ENCODE peak calls at places on chromosome 4, in six cellular contexts. One of them, this sample, is unnamed. For H3K4me1, the result is how much of the 10 kb centered on the place peaks cover.

GRCh38 chr4:673349-674091 is 556 bp downstream of the ATP5ME start:
- DNase-seq in HepG2: peak
- DNase-seq in right atrium auricular region: no peak
- DNase-seq in PC-3: no peak
- DNase-seq in sigmoid colon: no peak
- DNase-seq in OCI-LY7: peak
- DNase-seq in this sample: no peak

GRCh38 chr4:1364748-1365147 is 17.7 kb downstream of the UVSSA start:
- DNase-seq in OCI-LY7: no peak
- DNase-seq in PC-3: no peak
- DNase-seq in right atrium auricular region: no peak
- DNase-seq in HepG2: no peak
- DNase-seq in sigmoid colon: no peak
- DNase-seq in this sample: no peak

GRCh38 chr4:173758132-173758531 is 228.1 kb upstream of the HAND2 start:
- DNase-seq in right atrium auricular region: no peak
- DNase-seq in OCI-LY7: no peak
- DNase-seq in HepG2: no peak
- DNase-seq in PC-3: no peak
- DNase-seq in sigmoid colon: no peak
- DNase-seq in this sample: no peak

GRCh38 chr4:42018451-42018850 is 28.1 kb downstream of the SLC30A9 start:
- DNase-seq in PC-3: no peak
- DNase-seq in right atrium auricular region: no peak
- DNase-seq in HepG2: no peak
- DNase-seq in sigmoid colon: no peak
- DNase-seq in OCI-LY7: no peak
- DNase-seq in this sample: no peak

GRCh38 chr4:144572660-144573059 is 73.3 kb upstream of the HHIP start:
- DNase-seq in OCI-LY7: no peak
- DNase-seq in right atrium auricular region: no peak
- DNase-seq in sigmoid colon: no peak
- DNase-seq in HepG2: peak
- DNase-seq in PC-3: no peak
- DNase-seq in this sample: no peak

GRCh38 chr4:2830632-2831610 is 12.7 kb upstream of the ADD1 start:
- DNase-seq in sigmoid colon: peak
- DNase-seq in PC-3: no peak
- DNase-seq in OCI-LY7: no peak
- DNase-seq in right atrium auricular region: no peak
- DNase-seq in HepG2: no peak
- DNase-seq in this sample: no peak

GRCh38 chr4:177558995-177559394 is 116.8 kb upstream of the AGA start:
- DNase-seq in sigmoid colon: no peak
- DNase-seq in PC-3: no peak
- DNase-seq in right atrium auricular region: no peak
- DNase-seq in OCI-LY7: no peak
- DNase-seq in HepG2: no peak
- DNase-seq in this sample: no peak

GRCh38 chr4:96455045-96455720 is 615.3 kb downstream of the PDHA2 start:
- DNase-seq in right atrium auricular region: no peak
- DNase-seq in OCI-LY7: no peak
- DNase-seq in sigmoid colon: no peak
- DNase-seq in HepG2: no peak
- DNase-seq in PC-3: no peak
- DNase-seq in this sample: no peak

GRCh38 chr4:140693577-140693976 is 62.6 kb downstream of the TBC1D9 start:
- DNase-seq in HepG2: no peak
- DNase-seq in PC-3: no peak
- DNase-seq in right atrium auricular region: no peak
- DNase-seq in sigmoid colon: no peak
- DNase-seq in OCI-LY7: no peak
- DNase-seq in this sample: no peak

GRCh38 chr4:84470204-84470785 is 28.8 kb downstream of the NKX6-1 start:
- DNase-seq in sigmoid colon: no peak
- DNase-seq in HepG2: peak
- DNase-seq in OCI-LY7: peak
- DNase-seq in right atrium auricular region: no peak
- DNase-seq in PC-3: no peak
- DNase-seq in this sample: no peak
- TF ChIP-seq CTCF in sigmoid colon: no peak
- TF ChIP-seq CTCF in HepG2: peak
- TF ChIP-seq CTCF in OCI-LY7: peak
- TF ChIP-seq CTCF in right atrium auricular region: no peak
- TF ChIP-seq CTCF in PC-3: peak
- TF ChIP-seq CTCF in this sample: no peak

GRCh38 chr4:10094841-10095240 is 21.8 kb downstream of the WDR1 start:
- DNase-seq in sigmoid colon: no peak
- DNase-seq in OCI-LY7: no peak
- DNase-seq in right atrium auricular region: no peak
- DNase-seq in PC-3: no peak
- DNase-seq in HepG2: no peak
- DNase-seq in this sample: no peak

GRCh38 chr4:10095296-10095991 is 21.2 kb downstream of the WDR1 start:
- DNase-seq in OCI-LY7: no peak
- DNase-seq in HepG2: no peak
- DNase-seq in right atrium auricular region: no peak
- DNase-seq in PC-3: peak
- DNase-seq in sigmoid colon: no peak
- DNase-seq in this sample: no peak

GRCh38 chr4:10096976-10097330 is 19.6 kb downstream of the WDR1 start:
- DNase-seq in HepG2: no peak
- DNase-seq in OCI-LY7: no peak
- DNase-seq in sigmoid colon: no peak
- DNase-seq in right atrium auricular region: no peak
- DNase-seq in PC-3: no peak
- DNase-seq in this sample: no peak

GRCh38 chr4:10097906-10098769 is 18.5 kb downstream of the WDR1 start:
- DNase-seq in OCI-LY7: no peak
- DNase-seq in sigmoid colon: no peak
- DNase-seq in HepG2: no peak
- DNase-seq in PC-3: no peak
- DNase-seq in right atrium auricular region: no peak
- DNase-seq in this sample: no peak

DNA sequence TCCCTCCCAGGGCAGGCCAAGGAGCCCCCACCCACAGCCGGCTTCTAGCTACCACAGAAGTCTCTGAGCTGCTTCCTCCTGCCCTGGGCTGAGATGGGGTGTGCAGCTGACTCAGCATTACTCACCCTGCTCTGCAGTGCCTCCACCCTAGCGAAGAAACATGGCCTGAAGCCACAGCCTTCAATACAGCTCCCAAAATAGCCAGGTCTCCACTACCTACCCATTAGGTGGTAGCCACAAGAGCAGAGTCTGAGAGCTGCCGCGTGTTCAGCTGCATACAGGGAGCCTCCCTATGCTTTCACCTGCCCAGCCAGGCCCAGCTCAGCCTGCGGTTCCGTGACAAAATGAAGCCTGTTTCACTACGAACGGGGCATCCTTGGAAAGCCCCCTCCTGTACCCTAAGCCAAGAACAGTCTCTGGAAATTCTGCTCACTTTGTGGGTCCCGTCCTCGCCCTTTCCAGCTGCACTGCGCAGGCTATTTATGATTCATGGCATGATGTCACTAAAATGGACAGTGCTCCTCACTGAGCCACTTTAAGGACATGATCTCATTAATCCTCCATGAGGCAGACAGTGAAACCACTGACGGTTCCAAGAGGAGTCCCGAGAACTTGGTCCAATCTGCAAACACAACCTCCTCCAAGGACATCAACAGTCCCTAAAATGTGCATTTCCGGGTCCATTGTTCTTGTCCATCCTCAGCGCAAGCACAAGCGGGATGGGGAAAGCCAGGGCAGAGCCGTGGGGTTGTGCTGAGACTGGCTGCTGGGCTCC is 20.2 kb downstream of the WDR1 start:
- DNase-seq in OCI-LY7: no peak
- DNase-seq in PC-3: peak
- DNase-seq in HepG2: no peak
- DNase-seq in sigmoid colon: peak
- DNase-seq in right atrium auricular region: peak
- DNase-seq in this sample: peak
- H3K4me1 ChIP-seq in OCI-LY7: under half
- H3K4me1 ChIP-seq in PC-3: under half
- H3K4me1 ChIP-seq in HepG2: under half
- H3K4me1 ChIP-seq in sigmoid colon: half or more
- H3K4me1 ChIP-seq in right atrium auricular region: half or more
- H3K4me1 ChIP-seq in this sample: half or more

GRCh38 chr4:28686618-28687017 is 1826.0 kb downstream of the STIM2 start:
- DNase-seq in HepG2: peak
- DNase-seq in PC-3: peak
- DNase-seq in OCI-LY7: peak
- DNase-seq in sigmoid colon: no peak
- DNase-seq in right atrium auricular region: no peak
- DNase-seq in this sample: no peak
- TF ChIP-seq CTCF in HepG2: peak
- TF ChIP-seq CTCF in PC-3: peak
- TF ChIP-seq CTCF in OCI-LY7: peak
- TF ChIP-seq CTCF in sigmoid colon: no peak
- TF ChIP-seq CTCF in right atrium auricular region: no peak
- TF ChIP-seq CTCF in this sample: no peak

DNA sequence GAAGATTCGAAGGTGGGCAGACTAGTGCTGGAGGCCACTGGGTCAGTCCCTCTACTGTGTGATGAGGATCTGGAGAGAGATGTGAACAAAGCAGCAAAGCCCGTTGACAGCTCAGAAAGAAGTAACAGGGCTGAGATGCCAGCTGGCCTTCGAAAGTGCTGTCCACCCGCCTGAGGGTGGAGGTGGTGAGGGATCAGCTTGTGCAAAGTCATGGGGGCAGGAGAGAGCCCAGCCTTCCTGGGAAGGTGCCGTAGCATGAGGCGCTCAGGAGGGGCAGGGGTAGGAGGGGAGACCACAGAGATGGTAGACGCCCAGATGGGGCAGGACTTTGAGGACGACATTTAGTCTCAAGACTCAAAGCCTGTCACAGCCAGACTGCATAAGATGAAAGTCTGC is 19.7 kb downstream of the TBC1D14 start:
- DNase-seq in right atrium auricular region: no peak
- DNase-seq in PC-3: no peak
- DNase-seq in sigmoid colon: no peak
- DNase-seq in HepG2: no peak
- DNase-seq in OCI-LY7: no peak
- DNase-seq in this sample: no peak
- H3K4me1 ChIP-seq in right atrium auricular region: under half
- H3K4me1 ChIP-seq in PC-3: under half
- H3K4me1 ChIP-seq in sigmoid colon: under half
- H3K4me1 ChIP-seq in HepG2: half or more
- H3K4me1 ChIP-seq in OCI-LY7: under half
- H3K4me1 ChIP-seq in this sample: under half

GRCh38 chr4:125428832-125429231 is 114.1 kb downstream of the FAT4 start:
- DNase-seq in OCI-LY7: no peak
- DNase-seq in HepG2: no peak
- DNase-seq in sigmoid colon: no peak
- DNase-seq in PC-3: no peak
- DNase-seq in right atrium auricular region: no peak
- DNase-seq in this sample: no peak

GRCh38 chr4:125433453-125433852 is 118.7 kb downstream of the FAT4 start:
- DNase-seq in HepG2: no peak
- DNase-seq in sigmoid colon: no peak
- DNase-seq in PC-3: no peak
- DNase-seq in right atrium auricular region: no peak
- DNase-seq in OCI-LY7: no peak
- DNase-seq in this sample: no peak

GRCh38 chr4:125434136-125434535 is 119.4 kb downstream of the FAT4 start:
- DNase-seq in right atrium auricular region: no peak
- DNase-seq in PC-3: no peak
- DNase-seq in OCI-LY7: no peak
- DNase-seq in sigmoid colon: no peak
- DNase-seq in HepG2: no peak
- DNase-seq in this sample: no peak

GRCh38 chr4:125432078-125432477 is 117.3 kb downstream of the FAT4 start:
- DNase-seq in PC-3: no peak
- DNase-seq in sigmoid colon: no peak
- DNase-seq in right atrium auricular region: no peak
- DNase-seq in OCI-LY7: no peak
- DNase-seq in HepG2: peak
- DNase-seq in this sample: no peak
- TF ChIP-seq CTCF in PC-3: no peak
- TF ChIP-seq CTCF in sigmoid colon: no peak
- TF ChIP-seq CTCF in right atrium auricular region: no peak
- TF ChIP-seq CTCF in OCI-LY7: no peak
- TF ChIP-seq CTCF in HepG2: no peak
- TF ChIP-seq CTCF in this sample: no peak

GRCh38 chr4:106142616-106143015 is 173.4 kb downstream of the TBCK start:
- DNase-seq in right atrium auricular region: no peak
- DNase-seq in HepG2: no peak
- DNase-seq in PC-3: no peak
- DNase-seq in OCI-LY7: no peak
- DNase-seq in sigmoid colon: no peak
- DNase-seq in this sample: no peak
- H3K4me1 ChIP-seq in right atrium auricular region: under half
- H3K4me1 ChIP-seq in HepG2: under half
- H3K4me1 ChIP-seq in PC-3: under half
- H3K4me1 ChIP-seq in OCI-LY7: under half
- H3K4me1 ChIP-seq in sigmoid colon: under half
- H3K4me1 ChIP-seq in this sample: under half